ENCODE peak calls at places on chromosomes 1 and 21, in four cellular contexts. M, T, D and H are unnamed samples.

GRCh38 chr21:38979271-38980196 is 173.8 kb downstream of the ETS2 start:
- DNase-seq in M (no peak), T (no peak), D (peak), H (no peak)

GRCh38 chr1:15406911-15407559 is 2.7 kb upstream of the EFHD2 start:
- DNase-seq in M (no peak), T (peak), D (no peak), H (no peak)

GRCh38 chr1:206907304-206907991 is 10.2 kb downstream of the IL24 start:
- DNase-seq in M (no peak), T (no peak), D (peak), H (peak)

GRCh38 chr21:18493420-18493819 is 89.8 kb upstream of the TMPRSS15 start:
- DNase-seq in M (no peak), T (no peak), D (no peak), H (no peak)

GRCh38 chr1:83791821-83792437 is 207.0 kb downstream of the TTLL7 start:
- DNase-seq in M (no peak), T (no peak), D (peak), H (no peak)

GRCh38 chr21:46033410-46034404 is 52.1 kb downstream of the COL6A1 start:
- DNase-seq in M (no peak), T (peak), D (no peak), H (no peak)

GRCh38 chr1:169340882-169341281 is 26.7 kb downstream of the NME7 start:
- DNase-seq in M (no peak), T (no peak), D (no peak), H (no peak)

GRCh38 chr1:161706483-161707347 is at the start of gene FCRLA:
- DNase-seq in M (no peak), T (no peak), D (peak), H (no peak)

GRCh38 chr1:30323841-30324240 is 399.5 kb downstream of the MATN1 start:
- DNase-seq in M (no peak), T (no peak), D (no peak), H (no peak)